ENCODE peak calls at places on chromosomes 5 and 9, in four cellular contexts. F, W, V and Y are unnamed samples.

GRCh38 chr5:119280380-119280779 is 75.4 kb upstream of the TNFAIP8 start:
- DNase-seq in F (no peak), W (no peak), V (no peak), Y (no peak)

GRCh38 chr9:115845648-115846312 is 307.8 kb upstream of the PAPPA start:
- DNase-seq in F (no peak), W (no peak), V (no peak), Y (no peak)

GRCh38 chr5:62729662-62730061 is 151.0 kb downstream of the LRRC70 start:
- DNase-seq in F (no peak), W (no peak), V (no peak), Y (no peak)

GRCh38 chr9:72315089-72315509 is 49.9 kb downstream of the ZFAND5 start:
- DNase-seq in F (no peak), W (no peak), V (no peak), Y (peak)

GRCh38 chr5:76561247-76561891 is 61.8 kb downstream of the F2RL2 start:
- DNase-seq in F (no peak), W (no peak), V (no peak), Y (no peak)

GRCh38 chr9:1047605-1048235 is 2.4 kb upstream of the DMRT2 start:
- DNase-seq in F (no peak), W (no peak), V (no peak), Y (no peak)

GRCh38 chr9:114047717-114048116 is 30.4 kb downstream of the AMBP start:
- DNase-seq in F (peak), W (no peak), V (no peak), Y (no peak)

GRCh38 chr9:117145811-117146490 is 268.9 kb downstream of the ASTN2 start:
- DNase-seq in F (no peak), W (no peak), V (no peak), Y (no peak)

GRCh38 chr9:132597073-132597775 is 14.8 kb downstream of the BARHL1 start:
- DNase-seq in F (no peak), W (no peak), V (no peak), Y (no peak)

GRCh38 chr5:102762095-102762534 is 7.0 kb downstream of the PAM start:
- DNase-seq in F (no peak), W (no peak), V (no peak), Y (no peak)

GRCh38 chr9:137422668-137423000 is 328 bp downstream of the EXD3 start:
- DNase-seq in F (no peak), W (peak), V (no peak), Y (peak)

GRCh38 chr5:154103223-154103622 is 64.5 kb downstream of the MFAP3 start:
- DNase-seq in F (no peak), W (no peak), V (no peak), Y (no peak)

GRCh38 chr5:6439588-6440550 is 8.8 kb upstream of the UBE2QL1 start:
- DNase-seq in F (no peak), W (no peak), V (no peak), Y (no peak)

GRCh38 chr9:121700165-121700830 is 48.9 kb downstream of the DAB2IP start:
- DNase-seq in F (no peak), W (no peak), V (no peak), Y (peak)

GRCh38 chr9:34486572-34486971 is 28.0 kb downstream of the DNAI1 start:
- DNase-seq in F (no peak), W (no peak), V (no peak), Y (no peak)

GRCh38 chr9:95130484-95130883 is 187.0 kb downstream of the FANCC start:
- DNase-seq in F (no peak), W (no peak), V (no peak), Y (no peak)

DNA sequence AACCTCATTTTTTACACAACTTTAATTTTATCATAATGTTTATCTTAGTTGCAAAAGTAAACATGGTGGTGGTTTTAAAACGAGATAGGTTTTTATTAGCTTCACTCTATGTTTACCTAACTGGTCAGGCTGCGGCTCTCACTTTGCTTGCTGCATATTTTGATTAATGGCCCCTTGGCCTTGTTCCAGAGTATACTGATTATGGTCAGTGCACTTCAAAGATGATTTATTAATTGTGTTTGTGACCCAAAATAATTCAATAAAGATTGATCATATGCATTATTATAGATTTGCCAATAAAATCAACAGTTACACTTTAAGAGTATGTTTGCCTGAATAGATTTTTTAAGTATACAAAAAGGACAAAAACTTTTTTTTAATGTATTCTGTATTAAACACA is 188.0 kb downstream of the XRCC4 start:
- DNase-seq in F (peak), W (no peak), V (no peak), Y (peak)
- TF ChIP-seq BHLHE40 in F (no peak), W (no peak), V (no peak), Y (no peak)

GRCh38 chr5:30600892-30601291 is 592.6 kb upstream of the CDH6 start:
- DNase-seq in F (no peak), W (no peak), V (no peak), Y (no peak)
- TF ChIP-seq FOXM1 in F (no peak), W (no peak), V (no peak), Y (no peak)

GRCh38 chr9:18371621-18372020 is 102.3 kb upstream of the ADAMTSL1 start:
- DNase-seq in F (no peak), W (no peak), V (no peak), Y (no peak)
- TF ChIP-seq BHLHE40 in F (no peak), W (no peak), V (no peak), Y (no peak)

GRCh38 chr9:131278421-131279111 is 2.3 kb upstream of the FAM78A start:
- DNase-seq in F (no peak), W (peak), V (no peak), Y (no peak)
- TF ChIP-seq FOXM1 in F (no peak), W (no peak), V (no peak), Y (no peak)

GRCh38 chr9:134026561-134026960 is 1.3 kb downstream of the BRD3OS start:
- DNase-seq in F (no peak), W (no peak), V (no peak), Y (no peak)

GRCh38 chr9:134024393-134024792 is 888 bp upstream of the BRD3OS start:
- DNase-seq in F (no peak), W (no peak), V (no peak), Y (no peak)

GRCh38 chr9:134026981-134027380 is 1.7 kb downstream of the BRD3OS start:
- DNase-seq in F (no peak), W (no peak), V (no peak), Y (no peak)

GRCh38 chr9:134024828-134025605 is at the start of gene BRD3OS:
- DNase-seq in F (peak), W (peak), V (peak), Y (peak)

DNA sequence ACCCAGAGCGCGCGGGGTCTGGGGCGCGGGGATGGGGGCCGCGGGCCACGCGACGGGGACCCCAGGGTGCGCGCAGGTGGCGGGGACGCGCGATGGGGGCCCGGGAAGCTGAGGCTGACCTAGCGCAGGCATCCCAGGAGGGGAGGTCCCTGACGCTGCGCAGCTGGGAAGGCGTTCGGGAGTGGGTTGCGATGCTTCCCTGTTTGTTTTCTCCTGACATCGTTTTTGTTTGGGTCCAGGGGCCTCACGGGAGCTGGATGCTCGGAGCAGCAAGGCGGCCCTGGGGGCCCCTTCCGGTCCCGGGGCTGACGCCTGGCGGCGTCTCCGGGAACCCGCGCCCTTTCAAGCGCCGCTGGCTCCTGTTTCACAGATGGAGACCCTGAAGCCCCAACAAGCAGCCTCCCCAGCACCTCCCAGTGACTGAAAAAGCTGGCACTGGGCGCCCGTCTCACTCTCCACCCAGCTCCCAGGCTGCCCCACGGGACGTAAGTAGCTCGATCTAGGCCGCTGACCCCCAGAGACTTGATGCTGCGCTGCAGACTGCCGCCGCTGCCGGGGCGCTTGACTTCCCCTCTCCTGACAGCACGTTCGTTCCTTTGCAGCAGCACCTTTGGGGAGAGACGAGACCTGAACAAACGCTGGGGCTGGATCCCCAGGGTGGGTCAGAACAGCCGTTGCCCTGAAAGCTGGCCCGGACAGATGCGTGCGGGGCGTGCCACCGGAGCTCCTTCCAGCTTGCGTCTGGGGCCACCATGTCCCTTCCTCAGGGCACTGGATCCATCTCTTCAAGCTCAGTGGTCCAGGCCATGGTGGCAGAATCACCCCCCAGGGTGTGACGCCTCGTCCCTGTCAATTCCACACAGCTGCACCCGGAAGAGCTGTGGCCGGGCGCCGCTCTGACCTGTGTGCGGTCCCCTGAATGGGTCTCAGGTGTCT is 593 bp downstream of the BRD3OS start:
- DNase-seq in F (peak), W (peak), V (no peak), Y (peak)
- TF ChIP-seq BHLHE40 in F (no peak), W (no peak), V (no peak), Y (no peak)

GRCh38 chr9:88784960-88785359 is 206.3 kb upstream of the S1PR3 start:
- DNase-seq in F (no peak), W (no peak), V (no peak), Y (no peak)
- TF ChIP-seq FOXM1 in F (no peak), W (no peak), V (no peak), Y (no peak)

DNA sequence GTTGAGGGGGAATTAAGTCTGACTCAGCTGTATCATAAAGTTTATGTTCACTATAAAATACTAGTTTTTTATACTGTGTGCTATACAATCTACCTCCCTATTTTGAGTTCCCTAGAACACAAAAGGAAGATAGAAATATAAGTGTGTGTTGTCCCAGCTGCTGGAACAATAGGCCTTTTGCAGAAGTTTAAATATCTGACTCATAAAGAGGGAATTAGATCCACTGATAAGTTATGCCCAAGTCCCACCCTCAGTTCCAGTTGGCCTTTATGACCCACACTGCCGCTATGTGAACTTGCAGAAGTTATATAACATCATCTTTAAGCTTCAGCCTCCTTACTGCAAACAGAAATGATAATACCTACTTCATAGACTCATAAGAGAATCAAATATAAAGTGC is 88.5 kb upstream of the DAB2 start:
- DNase-seq in F (peak), W (no peak), V (no peak), Y (no peak)
- TF ChIP-seq BHLHE40 in F (no peak), W (no peak), V (no peak), Y (no peak)

DNA sequence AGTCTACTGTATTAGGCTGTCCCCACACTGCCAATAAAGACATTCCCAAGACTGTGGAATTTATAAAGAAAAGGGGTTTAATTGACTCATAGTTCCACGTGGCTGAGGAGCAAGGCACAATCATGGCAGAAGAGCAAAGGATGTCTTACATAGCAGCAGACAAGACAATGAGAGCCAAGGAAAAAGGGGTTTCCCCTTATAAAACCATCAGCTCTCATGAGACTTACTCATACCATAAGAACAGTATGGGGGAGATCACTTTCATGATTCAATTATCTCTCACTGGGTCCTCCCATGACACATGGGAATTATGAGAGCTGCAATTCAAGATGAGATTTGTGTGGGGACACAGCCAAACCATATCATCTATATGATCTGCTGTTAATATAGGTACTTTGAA is 14.8 kb upstream of the FSTL4 start:
- DNase-seq in F (no peak), W (no peak), V (no peak), Y (no peak)
- TF ChIP-seq FOXM1 in F (no peak), W (no peak), V (no peak), Y (no peak)